ENCODE peak calls at places on chromosomes 16 and 17, in five cellular contexts. W is nephron progenitor cell, E is B cell, Q is adrenal gland, B is A673. I is an unnamed sample.

GRCh38 chr17:63523256-63523869 is at the start of gene KCNH6:
- DNase-seq in W (no peak), E (no peak), Q (no peak), B (no peak), I (no peak)

GRCh38 chr16:11128211-11129123 is 127.5 kb downstream of the SOCS1 start:
- DNase-seq in W (no peak), E (no peak), Q (peak), B (peak), I (no peak)

GRCh38 chr16:31477220-31478216 is 5.4 kb upstream of the SLC5A2 start:
- DNase-seq in W (peak), E (peak), Q (peak), B (no peak), I (no peak)

GRCh38 chr16:85294810-85295508 is 182.7 kb upstream of the CIBAR2 start:
- DNase-seq in W (no peak), E (no peak), Q (no peak), B (no peak), I (no peak)

GRCh38 chr17:38352245-38353083 is 820 bp downstream of the SOCS7 start:
- DNase-seq in W (peak), E (no peak), Q (peak), B (no peak), I (no peak)

GRCh38 chr16:22318690-22319358 is 21.6 kb downstream of the POLR3E start:
- DNase-seq in W (peak), E (peak), Q (peak), B (peak), I (no peak)

GRCh38 chr17:34598161-34598776 is 18.9 kb downstream of the TMEM132E start:
- DNase-seq in W (peak), E (no peak), Q (no peak), B (no peak), I (no peak)

GRCh38 chr17:35025541-35025940 is 38.0 kb downstream of the RFFL start:
- DNase-seq in W (no peak), E (no peak), Q (no peak), B (no peak), I (no peak)

GRCh38 chr16:3980311-3981111 is 100.0 kb upstream of the CREBBP start:
- DNase-seq in W (no peak), E (no peak), Q (no peak), B (peak), I (no peak)

GRCh38 chr16:89519881-89520280 is 11.7 kb downstream of the SPG7 start:
- DNase-seq in W (no peak), E (no peak), Q (no peak), B (no peak), I (no peak)

GRCh38 chr17:35866356-35866950 is 2.2 kb downstream of the HEATR9 start:
- DNase-seq in W (no peak), E (no peak), Q (peak), B (no peak), I (no peak)

GRCh38 chr17:82808006-82808405 is 31.8 kb downstream of the ZNF750 start:
- DNase-seq in W (no peak), E (no peak), Q (no peak), B (no peak), I (no peak)

GRCh38 chr16:78444-79145 is 570 bp downstream of the MPG start:
- DNase-seq in W (no peak), E (no peak), Q (peak), B (no peak), I (peak)

GRCh38 chr16:77273-77806 is 685 bp upstream of the MPG start:
- DNase-seq in W (peak), E (peak), Q (peak), B (peak), I (peak)

GRCh38 chr16:77807-78443 is at the start of gene MPG:
- DNase-seq in W (peak), E (peak), Q (peak), B (peak), I (peak)

GRCh38 chr16:75580-76501 is 2.2 kb upstream of the MPG start:
- DNase-seq in W (peak), E (no peak), Q (peak), B (peak), I (peak)

DNA sequence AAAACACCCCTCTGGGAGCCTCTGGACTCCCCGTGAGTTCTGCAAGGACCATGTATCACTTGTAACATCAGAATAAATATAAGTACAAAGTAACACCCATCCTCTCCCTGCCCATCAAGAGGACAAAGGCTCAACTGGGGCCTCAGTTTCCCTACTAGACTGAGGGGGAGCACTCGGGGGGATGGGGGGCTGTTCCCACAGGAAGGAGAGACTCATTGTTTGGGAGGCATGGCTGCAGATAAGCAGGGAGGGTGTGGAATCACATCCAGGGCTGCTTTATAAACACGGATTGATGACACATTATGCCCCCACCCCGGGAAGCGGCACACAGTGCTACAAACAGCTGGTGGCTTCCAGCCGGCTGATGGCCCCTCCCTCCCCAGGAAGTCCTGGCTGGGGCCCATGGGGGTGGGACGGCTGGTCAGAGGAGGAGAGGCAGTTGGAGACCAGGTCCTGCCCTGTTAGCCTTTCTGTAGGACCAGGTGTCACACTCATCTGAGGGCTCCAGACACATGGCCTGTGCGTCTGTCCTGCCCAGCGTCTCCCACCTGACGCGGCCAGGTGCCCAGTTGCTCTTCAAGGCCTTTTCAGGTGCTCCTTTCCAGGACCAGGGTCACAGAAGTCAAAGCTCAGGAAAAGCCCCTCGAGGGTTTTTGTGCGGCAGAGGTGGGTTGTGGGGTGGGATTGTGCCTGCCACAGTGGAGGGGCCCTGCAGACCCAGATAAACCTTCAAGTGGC is 1.3 kb upstream of the MPG start:
- DNase-seq in W (no peak), E (no peak), Q (peak), B (peak), I (no peak)
- TF ChIP-seq CTCF in W (no peak), E (no peak), Q (no peak), B (no peak), I (no peak)

DNA sequence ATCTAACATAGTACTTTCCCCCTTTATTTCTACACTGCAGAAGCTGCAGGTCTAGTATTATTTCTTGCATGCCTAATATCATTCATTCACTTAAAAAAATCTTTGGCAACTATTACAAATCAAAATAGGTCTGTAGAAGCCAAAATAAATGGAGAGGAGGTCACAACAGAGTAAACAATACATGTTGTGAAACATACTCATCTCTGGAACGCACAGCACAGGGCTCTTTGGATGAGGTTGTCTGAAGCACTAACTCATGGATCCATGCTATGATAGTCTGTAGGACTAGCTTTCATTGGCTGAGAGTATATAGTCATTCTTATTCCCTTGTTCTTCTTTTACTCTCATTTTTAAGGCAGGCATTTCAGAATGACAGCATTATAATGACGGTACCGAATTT is 21.3 kb downstream of the MYO1D start:
- DNase-seq in W (no peak), E (no peak), Q (no peak), B (no peak), I (no peak)
- TF ChIP-seq CTCF in W (no peak), E (no peak), Q (no peak), B (no peak), I (no peak)

DNA sequence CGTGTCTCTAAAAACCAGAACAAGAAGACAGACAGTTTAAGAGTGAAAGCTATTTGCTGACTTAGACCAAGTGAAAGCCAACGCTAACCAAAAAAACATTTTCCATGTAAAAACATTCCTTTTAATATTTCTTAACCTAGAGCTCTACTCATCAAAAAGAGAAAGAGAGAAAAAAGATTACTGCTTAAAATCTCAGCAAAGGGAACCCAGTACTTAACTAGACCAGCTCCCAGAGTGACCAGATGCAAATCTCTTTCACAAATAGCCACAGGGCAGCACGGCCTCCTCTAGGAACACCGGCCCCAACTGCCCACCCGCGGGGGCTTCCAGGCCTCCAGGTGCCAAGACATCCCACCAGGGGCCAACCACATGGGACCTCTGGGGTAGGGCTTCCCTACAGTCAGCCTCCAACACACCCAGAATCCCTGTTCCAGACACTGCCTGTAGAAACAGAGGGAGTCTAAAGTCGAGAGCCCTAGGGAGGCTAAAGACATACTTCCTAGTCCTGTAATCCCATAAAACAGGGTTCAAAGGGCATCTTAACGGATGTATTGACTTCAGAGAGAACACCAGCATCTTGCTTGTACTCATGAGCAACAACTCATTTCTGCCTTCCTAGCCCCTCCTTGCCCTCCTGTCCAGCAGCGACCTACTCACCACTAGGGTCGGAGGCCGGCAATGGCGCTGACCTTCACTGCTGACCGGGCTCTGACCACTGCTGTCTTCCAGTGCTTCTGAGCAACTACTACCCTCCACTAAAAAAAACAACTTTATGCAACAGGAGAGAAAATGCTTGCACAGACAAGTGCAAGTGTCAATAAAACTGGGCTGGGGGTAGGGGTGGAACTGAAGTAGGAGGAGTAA is 21.3 kb downstream of the ZCCHC14 start:
- DNase-seq in W (peak), E (no peak), Q (no peak), B (no peak), I (no peak)
- TF ChIP-seq CTCF in W (no peak), E (no peak), Q (no peak), B (no peak), I (no peak)

GRCh38 chr17:42027961-42028790 is 8.3 kb downstream of the NKIRAS2 start:
- DNase-seq in W (peak), E (no peak), Q (no peak), B (no peak), I (no peak)
- TF ChIP-seq CTCF in W (peak), E (no peak), Q (no peak), B (no peak), I (no peak)

I was measured in mesothelial cell of epicardium.